ENCODE peak calls at places on chromosomes 1 and 21, in six cellular contexts. G is psoas muscle, E is cardiac muscle cell, O is WTC11, Q is type B pancreatic cell, A is fibroblast of pulmonary artery. R is an unnamed sample.

GRCh38 chr1:66350001-66350547 is 183.9 kb upstream of the SGIP1 start:
- DNase-seq in G (no peak), E (no peak), O (no peak), Q (no peak), A (peak), R (peak)

GRCh38 chr1:5927506-5928370 is 64.5 kb downstream of the NPHP4 start:
- DNase-seq in G (no peak), E (no peak), O (no peak), Q (peak), A (no peak), R (no peak)

GRCh38 chr1:27496604-27497155 is 6.7 kb upstream of the WASF2 start:
- DNase-seq in G (no peak), E (peak), O (peak), Q (no peak), A (peak), R (peak)

GRCh38 chr1:156060937-156061636 is at the start of gene RAB25:
- DNase-seq in G (no peak), E (no peak), O (peak), Q (no peak), A (no peak), R (no peak)

GRCh38 chr1:92536593-92537332 is 50.0 kb upstream of the GFI1 start:
- DNase-seq in G (no peak), E (no peak), O (no peak), Q (no peak), A (peak), R (no peak)

GRCh38 chr1:44695671-44696070 is 21.2 kb downstream of the ARMH1 start:
- DNase-seq in G (no peak), E (no peak), O (no peak), Q (no peak), A (no peak), R (no peak)

GRCh38 chr1:161020573-161021167 is at the start of gene F11R:
- DNase-seq in G (peak), E (peak), O (peak), Q (no peak), A (peak), R (no peak)

GRCh38 chr1:23593556-23594148 is 34.4 kb upstream of the ID3 start:
- DNase-seq in G (peak), E (no peak), O (no peak), Q (no peak), A (no peak), R (no peak)

GRCh38 chr1:12424150-12424549 is 193.9 kb downstream of the DHRS3 start:
- DNase-seq in G (no peak), E (no peak), O (no peak), Q (no peak), A (peak), R (peak)

GRCh38 chr1:169588112-169588511 is 1.8 kb upstream of the F5 start:
- DNase-seq in G (no peak), E (no peak), O (no peak), Q (no peak), A (no peak), R (no peak)

GRCh38 chr1:187948170-187948794 is 1119.5 kb downstream of the PLA2G4A start:
- DNase-seq in G (no peak), E (no peak), O (no peak), Q (no peak), A (no peak), R (no peak)

GRCh38 chr1:71311396-71311795 is 230.6 kb upstream of the ZRANB2 start:
- DNase-seq in G (no peak), E (no peak), O (no peak), Q (no peak), A (peak), R (peak)

GRCh38 chr1:3402258-3403010 is 52.0 kb upstream of the ARHGEF16 start:
- DNase-seq in G (no peak), E (no peak), O (no peak), Q (no peak), A (no peak), R (peak)

GRCh38 chr1:102084771-102085535 is 88.2 kb upstream of the OLFM3 start:
- DNase-seq in G (no peak), E (no peak), O (no peak), Q (no peak), A (no peak), R (no peak)

GRCh38 chr1:55214214-55214902 is 806 bp downstream of the USP24 start:
- DNase-seq in G (peak), E (peak), O (peak), Q (peak), A (no peak), R (no peak)

GRCh38 chr1:17551755-17552234 is 12.3 kb downstream of the ARHGEF10L start:
- DNase-seq in G (no peak), E (no peak), O (no peak), Q (no peak), A (peak), R (peak)

GRCh38 chr1:83583351-83584014 is 415.4 kb downstream of the TTLL7 start:
- DNase-seq in G (no peak), E (no peak), O (peak), Q (no peak), A (no peak), R (peak)

GRCh38 chr1:205983925-205984725 is 19.1 kb downstream of the RAB7B start:
- DNase-seq in G (peak), E (peak), O (peak), Q (no peak), A (peak), R (peak)

DNA sequence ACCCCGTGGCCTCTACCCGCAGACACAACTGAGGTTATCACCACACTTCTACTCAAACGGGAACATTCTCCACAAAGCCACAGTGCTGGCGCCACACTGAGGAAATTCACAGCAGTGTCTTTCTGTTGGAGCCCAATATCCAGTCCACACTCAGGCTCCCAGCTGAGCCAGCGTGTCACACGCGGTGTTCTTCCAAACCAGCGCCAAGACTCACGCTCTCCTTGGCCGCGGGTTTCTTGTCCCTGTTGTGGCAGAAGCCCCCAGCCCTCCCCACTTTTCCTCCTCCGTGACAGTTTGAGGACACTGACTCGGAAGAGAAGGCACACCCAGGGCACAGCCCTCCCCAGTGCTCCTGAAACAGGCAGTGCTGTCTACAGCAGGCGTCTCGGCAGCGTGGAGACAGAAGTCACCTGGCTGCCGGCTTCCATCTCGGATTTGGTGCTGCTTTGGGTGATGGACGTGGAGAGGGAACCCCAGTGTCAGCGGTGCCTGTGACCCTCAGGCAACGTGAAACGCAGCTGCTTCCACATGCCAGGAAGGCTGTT is 35.4 kb upstream of the AGPAT3 start:
- DNase-seq in G (no peak), E (no peak), O (no peak), Q (no peak), A (no peak), R (no peak)
- TF ChIP-seq CTCF in G (no peak), E (no peak), O (no peak), Q (no peak), A (no peak), R (no peak)

GRCh38 chr1:197865809-197866208 is 36.6 kb upstream of the C1orf53 start:
- DNase-seq in G (no peak), E (no peak), O (no peak), Q (no peak), A (no peak), R (no peak)

GRCh38 chr1:197869502-197869890 is 32.9 kb upstream of the C1orf53 start:
- DNase-seq in G (no peak), E (no peak), O (no peak), Q (no peak), A (no peak), R (no peak)

DNA sequence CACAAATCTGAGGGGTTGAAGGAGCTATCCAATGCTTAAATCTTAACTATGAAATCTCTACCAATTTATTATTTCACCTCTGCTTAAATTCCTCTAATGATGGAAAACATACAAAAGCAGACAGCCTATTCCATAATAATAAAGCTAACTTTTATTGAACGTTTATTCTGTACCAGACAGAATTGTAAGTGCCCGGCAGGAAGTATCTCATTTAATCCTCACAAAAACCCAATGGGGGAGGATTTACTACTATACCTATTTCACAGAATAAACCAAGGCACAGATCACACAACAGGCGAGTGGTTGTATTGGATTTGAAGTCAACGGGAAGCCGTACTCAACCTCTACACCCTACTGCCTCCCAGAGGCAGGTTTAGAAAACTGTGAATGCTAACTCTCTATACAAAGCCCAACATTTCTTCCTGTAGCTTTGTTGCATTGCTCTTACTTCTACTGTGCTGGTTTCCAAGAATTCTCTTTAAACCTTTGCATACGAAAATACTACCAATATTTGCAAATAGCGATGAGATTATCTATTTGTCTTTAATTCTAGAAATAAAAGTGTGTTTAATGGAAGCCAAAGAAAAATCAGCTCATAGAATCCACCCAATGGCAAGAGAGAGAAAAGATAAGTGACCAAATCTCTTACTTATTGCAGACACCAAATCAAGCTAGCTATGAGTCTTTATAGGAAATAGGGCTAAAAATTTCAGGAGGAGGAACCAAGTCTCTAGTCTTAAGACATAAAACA is 33.5 kb upstream of the C1orf53 start:
- DNase-seq in G (no peak), E (peak), O (peak), Q (no peak), A (peak), R (peak)
- TF ChIP-seq CTCF in G (peak), E (peak), O (peak), Q (peak), A (peak), R (peak)

GRCh38 chr1:18955442-18956188 is 861 bp downstream of the IFFO2 start:
- DNase-seq in G (peak), E (peak), O (peak), Q (no peak), A (no peak), R (no peak)
- TF ChIP-seq CTCF in G (peak), E (no peak), O (no peak), Q (peak), A (no peak), R (no peak)

GRCh38 chr21:19510653-19511052 is 1107.1 kb upstream of the TMPRSS15 start:
- DNase-seq in G (no peak), E (no peak), O (no peak), Q (no peak), A (no peak), R (no peak)
- TF ChIP-seq CTCF in G (no peak), E (no peak), O (peak), Q (peak), A (no peak), R (no peak)